ENCODE peak calls at places on chromosomes 5 and 9, in five cellular contexts. One of them, this sample, is unnamed.

GRCh38 chr5:90022711-90023053 is 386.9 kb downstream of the CETN3 start:
- ATAC-seq in GM12878: peak
- ATAC-seq in Panc1: no peak
- ATAC-seq in HepG2: no peak
- ATAC-seq in HCT116: peak
- ATAC-seq in this sample: no peak

GRCh38 chr5:147668385-147668784 is 114.1 kb downstream of the JAKMIP2 start:
- ATAC-seq in GM12878: no peak
- ATAC-seq in Panc1: no peak
- ATAC-seq in HepG2: no peak
- ATAC-seq in HCT116: no peak
- ATAC-seq in this sample: no peak

GRCh38 chr9:137606005-137606601 is 617 bp downstream of the ARRDC1 start:
- ATAC-seq in GM12878: peak
- ATAC-seq in Panc1: peak
- ATAC-seq in HepG2: peak
- ATAC-seq in HCT116: peak
- ATAC-seq in this sample: peak

GRCh38 chr5:179435731-179436315 is 90.6 kb upstream of the ADAMTS2 start:
- ATAC-seq in GM12878: no peak
- ATAC-seq in Panc1: no peak
- ATAC-seq in HepG2: no peak
- ATAC-seq in HCT116: no peak
- ATAC-seq in this sample: no peak

GRCh38 chr9:137270929-137271695 is 6.4 kb upstream of the TOR4A start:
- ATAC-seq in GM12878: no peak
- ATAC-seq in Panc1: no peak
- ATAC-seq in HepG2: no peak
- ATAC-seq in HCT116: no peak
- ATAC-seq in this sample: no peak

GRCh38 chr9:137266162-137266527 is 11.0 kb downstream of the NELFB start:
- ATAC-seq in GM12878: no peak
- ATAC-seq in Panc1: no peak
- ATAC-seq in HepG2: no peak
- ATAC-seq in HCT116: no peak
- ATAC-seq in this sample: no peak

GRCh38 chr5:72459089-72459661 is 48.0 kb downstream of the ZNF366 start:
- ATAC-seq in GM12878: peak
- ATAC-seq in Panc1: no peak
- ATAC-seq in HepG2: no peak
- ATAC-seq in HCT116: no peak
- ATAC-seq in this sample: no peak

GRCh38 chr5:173303878-173304590 is 24.2 kb downstream of the STC2 start:
- ATAC-seq in GM12878: no peak
- ATAC-seq in Panc1: no peak
- ATAC-seq in HepG2: peak
- ATAC-seq in HCT116: peak
- ATAC-seq in this sample: no peak

GRCh38 chr5:180816608-180817534 is 14.3 kb upstream of the MGAT1 start:
- ATAC-seq in GM12878: no peak
- ATAC-seq in Panc1: no peak
- ATAC-seq in HepG2: peak
- ATAC-seq in HCT116: no peak
- ATAC-seq in this sample: peak

GRCh38 chr9:123656565-123656964 is 273.4 kb downstream of the DENND1A start:
- ATAC-seq in GM12878: no peak
- ATAC-seq in Panc1: no peak
- ATAC-seq in HepG2: no peak
- ATAC-seq in HCT116: no peak
- ATAC-seq in this sample: no peak

GRCh38 chr5:143014017-143014651 is 244.0 kb downstream of the ARHGAP26 start:
- ATAC-seq in GM12878: peak
- ATAC-seq in Panc1: peak
- ATAC-seq in HepG2: no peak
- ATAC-seq in HCT116: peak
- ATAC-seq in this sample: peak

GRCh38 chr9:69130456-69131441 is 43.3 kb upstream of the TJP2 start:
- ATAC-seq in GM12878: no peak
- ATAC-seq in Panc1: no peak
- ATAC-seq in HepG2: peak
- ATAC-seq in HCT116: no peak
- ATAC-seq in this sample: no peak

DNA sequence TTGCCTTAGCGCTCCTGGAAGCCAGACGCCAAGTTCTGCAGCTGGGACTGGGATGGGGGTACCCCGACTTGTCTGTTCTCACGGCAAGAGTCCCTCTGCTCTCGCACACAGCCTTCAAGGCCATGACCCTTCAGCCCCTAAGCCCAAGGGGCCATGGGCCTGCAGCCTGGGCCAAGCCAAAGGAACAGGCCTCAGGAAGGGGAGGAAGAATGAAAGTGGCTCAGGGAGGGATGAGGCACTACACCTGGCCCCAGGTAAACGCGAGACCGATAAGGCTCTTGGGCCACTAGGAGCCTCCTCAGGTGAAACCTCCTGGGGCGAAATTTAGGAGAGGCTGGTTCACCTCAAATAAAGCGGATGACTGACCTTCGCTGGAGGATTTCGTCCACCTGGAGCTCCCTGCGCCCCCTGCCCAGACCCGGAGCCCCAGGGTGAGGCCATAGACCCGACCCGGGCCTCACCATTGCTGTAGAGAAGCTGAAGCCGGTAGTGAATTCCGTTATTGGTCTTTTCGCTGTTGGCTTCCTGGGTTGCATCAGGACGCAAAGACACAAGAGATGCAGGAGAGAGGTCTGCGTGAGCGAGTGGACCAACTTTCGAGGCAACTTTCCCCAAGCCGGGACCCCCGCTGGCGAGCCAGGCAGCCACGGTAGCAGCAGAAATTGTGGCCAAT is 3.7 kb downstream of the EBF1 start:
- ATAC-seq in GM12878: no peak
- ATAC-seq in Panc1: no peak
- ATAC-seq in HepG2: no peak
- ATAC-seq in HCT116: no peak
- ATAC-seq in this sample: no peak
- TF ChIP-seq POLR2AphosphoS5 in GM12878: peak
- TF ChIP-seq POLR2AphosphoS5 in Panc1: no peak
- TF ChIP-seq POLR2AphosphoS5 in HepG2: no peak
- TF ChIP-seq POLR2AphosphoS5 in HCT116: no peak
- TF ChIP-seq POLR2AphosphoS5 in this sample: no peak

DNA sequence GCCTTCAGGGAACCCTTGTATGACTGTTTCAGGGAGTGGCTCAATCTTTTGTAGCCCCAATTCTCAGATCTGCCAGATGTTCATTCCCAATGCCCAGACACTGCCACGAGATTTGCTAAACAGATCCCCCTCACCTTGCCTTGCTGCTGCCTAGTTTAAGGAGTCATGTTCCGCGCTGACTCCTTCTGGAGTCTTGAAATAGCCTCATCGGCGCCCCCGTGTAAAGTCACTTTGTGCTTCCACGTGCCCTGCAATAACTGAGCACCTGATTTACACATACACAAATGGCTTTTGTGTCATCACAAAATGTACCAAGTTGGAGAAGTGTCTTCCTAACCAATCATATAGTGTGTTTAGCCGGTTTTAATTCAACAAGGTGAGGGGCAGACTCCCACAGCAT is 62.3 kb downstream of the PRRT1B start:
- ATAC-seq in GM12878: no peak
- ATAC-seq in Panc1: no peak
- ATAC-seq in HepG2: no peak
- ATAC-seq in HCT116: no peak
- ATAC-seq in this sample: no peak
- H3K27ac ChIP-seq in GM12878: no peak
- H3K27ac ChIP-seq in Panc1: peak
- H3K27ac ChIP-seq in HepG2: peak
- H3K27ac ChIP-seq in HCT116: no peak
- H3K27ac ChIP-seq in this sample: peak

GRCh38 chr9:128078504-128079434 is 10.7 kb downstream of the SLC25A25 start:
- ATAC-seq in GM12878: peak
- ATAC-seq in Panc1: peak
- ATAC-seq in HepG2: no peak
- ATAC-seq in HCT116: peak
- ATAC-seq in this sample: no peak

GRCh38 chr9:128080218-128080617 is 12.2 kb downstream of the SLC25A25 start:
- ATAC-seq in GM12878: no peak
- ATAC-seq in Panc1: no peak
- ATAC-seq in HepG2: no peak
- ATAC-seq in HCT116: no peak
- ATAC-seq in this sample: no peak

GRCh38 chr9:128082173-128082572 is 14.1 kb downstream of the SLC25A25 start:
- ATAC-seq in GM12878: peak
- ATAC-seq in Panc1: no peak
- ATAC-seq in HepG2: no peak
- ATAC-seq in HCT116: peak
- ATAC-seq in this sample: peak

GRCh38 chr9:128077847-128078503 is 9.9 kb downstream of the SLC25A25 start:
- ATAC-seq in GM12878: no peak
- ATAC-seq in Panc1: peak
- ATAC-seq in HepG2: no peak
- ATAC-seq in HCT116: peak
- ATAC-seq in this sample: no peak

GRCh38 chr9:128081052-128081451 is 13.0 kb downstream of the SLC25A25 start:
- ATAC-seq in GM12878: peak
- ATAC-seq in Panc1: peak
- ATAC-seq in HepG2: peak
- ATAC-seq in HCT116: no peak
- ATAC-seq in this sample: peak
- TF ChIP-seq POLR2AphosphoS5 in GM12878: no peak
- TF ChIP-seq POLR2AphosphoS5 in Panc1: no peak
- TF ChIP-seq POLR2AphosphoS5 in HepG2: no peak
- TF ChIP-seq POLR2AphosphoS5 in HCT116: no peak
- TF ChIP-seq POLR2AphosphoS5 in this sample: peak

GRCh38 chr5:96124589-96124988 is 162.9 kb upstream of the ELL2 start:
- ATAC-seq in GM12878: no peak
- ATAC-seq in Panc1: no peak
- ATAC-seq in HepG2: no peak
- ATAC-seq in HCT116: no peak
- ATAC-seq in this sample: no peak

GRCh38 chr5:96121362-96121761 is 159.7 kb upstream of the ELL2 start:
- ATAC-seq in GM12878: no peak
- ATAC-seq in Panc1: no peak
- ATAC-seq in HepG2: no peak
- ATAC-seq in HCT116: no peak
- ATAC-seq in this sample: no peak

GRCh38 chr5:96120120-96120519 is 158.5 kb upstream of the ELL2 start:
- ATAC-seq in GM12878: no peak
- ATAC-seq in Panc1: no peak
- ATAC-seq in HepG2: no peak
- ATAC-seq in HCT116: no peak
- ATAC-seq in this sample: no peak

GRCh38 chr5:96125335-96125891 is 163.8 kb upstream of the ELL2 start:
- ATAC-seq in GM12878: no peak
- ATAC-seq in Panc1: peak
- ATAC-seq in HepG2: peak
- ATAC-seq in HCT116: no peak
- ATAC-seq in this sample: peak

DNA sequence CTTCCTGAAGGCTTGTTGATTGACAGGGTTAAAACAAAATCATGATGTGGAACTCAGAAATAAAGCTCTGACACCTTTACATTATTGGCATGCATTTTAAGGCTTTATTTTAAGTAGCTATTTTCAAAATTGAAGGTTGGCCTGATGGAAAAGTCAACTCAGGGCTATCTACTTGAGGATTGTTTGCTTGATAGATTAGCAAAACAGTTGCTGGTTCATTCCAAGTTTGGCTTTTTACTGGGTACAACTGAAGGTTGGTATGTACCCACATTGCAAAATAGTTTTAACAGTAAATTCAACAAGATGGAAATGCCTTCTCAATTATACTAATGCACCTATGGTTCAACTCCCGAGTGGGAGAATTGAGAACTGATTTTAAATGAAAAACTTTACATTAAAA is 161.8 kb upstream of the ELL2 start:
- ATAC-seq in GM12878: no peak
- ATAC-seq in Panc1: no peak
- ATAC-seq in HepG2: peak
- ATAC-seq in HCT116: no peak
- ATAC-seq in this sample: no peak
- H3K27ac ChIP-seq in GM12878: no peak
- H3K27ac ChIP-seq in Panc1: peak
- H3K27ac ChIP-seq in HepG2: peak
- H3K27ac ChIP-seq in HCT116: no peak
- H3K27ac ChIP-seq in this sample: no peak